ENCODE peak calls at places on chromosomes 1 and 21, in nine cellular contexts. H is kidney glomerular epithelial cell; C is right cardiac atrium; N is D341Med; Q is ovary; F is stimulated activated CD8-positive, alpha-beta memory T cell treated with anti-CD3 and anti-CD28 coated beads, Interleukin-12 subunit alpha, Interleukin-12 subunit beta, amount 100 ng/mL, for 1 hour; S is hypothalamus; K is activated CD8-positive, alpha-beta memory T cell treated with anti-CD3 and anti-CD28 coated beads, Interleukin-2, amount 50 U/mL, for 48 hours; M is fibroblast of mammary gland. Y is an unnamed sample.

GRCh38 chr1:228778466-228778865 is 43.2 kb downstream of the RHOU start:
- DNase-seq in H (no peak), M (no peak), S (no peak), N (no peak), K (no peak), F (no peak), Q (no peak), C (no peak), Y (no peak)

GRCh38 chr21:44083631-44084291 is 23.4 kb upstream of the PWP2 start:
- DNase-seq in C (no peak), N (no peak), K (peak; percentile 78), S (no peak), M (no peak), H (no peak), Q (no peak), F (peak; percentile 39), Y (no peak)

GRCh38 chr1:232648316-232648715 is 18.4 kb upstream of the SIPA1L2 start:
- DNase-seq in F (no peak), H (no peak), K (no peak), M (peak; percentile 29), Q (no peak), C (no peak), S (no peak), N (no peak), Y (no peak)

GRCh38 chr1:89833183-89834077 is 12.6 kb downstream of the LRRC8D start:
- DNase-seq in M (no peak), K (no peak), N (no peak), F (no peak), H (no peak), S (peak; percentile 47), Q (no peak), C (no peak), Y (no peak)

GRCh38 chr21:32653326-32653901 is 41.2 kb upstream of the CFAP298 start:
- DNase-seq in M (peak; percentile 26), C (no peak), H (peak; percentile 28), N (peak; percentile 71), F (no peak), S (no peak), K (no peak), Q (no peak), Y (no peak)

GRCh38 chr1:184861755-184862336 is 107.2 kb upstream of the EDEM3 start:
- DNase-seq in H (no peak), S (no peak), N (no peak), C (no peak), Q (no peak), F (no peak), M (no peak), K (no peak), Y (no peak)

GRCh38 chr1:21265644-21266043 is 24.6 kb downstream of the ECE1 start:
- DNase-seq in C (no peak), Q (no peak), K (no peak), F (no peak), H (no peak), M (no peak), S (no peak), N (no peak), Y (no peak)

GRCh38 chr1:98119793-98120192 is 199.0 kb upstream of the DPYD start:
- DNase-seq in S (no peak), K (no peak), M (peak; percentile 17), N (peak; percentile 33), H (peak; percentile 28), C (no peak), Q (no peak), F (no peak), Y (no peak)

GRCh38 chr1:89310505-89310904 is 37.8 kb upstream of the GBP5 start:
- DNase-seq in N (no peak), F (no peak), M (peak; percentile 28), C (no peak), Q (no peak), S (no peak), H (peak; percentile 7), K (no peak), Y (no peak)

GRCh38 chr1:156368889-156369684 is at the start of gene RHBG:
- DNase-seq in K (no peak), N (peak; percentile 46), H (peak; percentile 29), Q (peak; percentile 74), M (no peak), S (no peak), C (peak; percentile 74), F (no peak), Y (peak; percentile 16)

GRCh38 chr1:24555591-24556413 is at the start of gene NCMAP:
- DNase-seq in C (peak; percentile 62), Q (no peak), K (peak; percentile 65), N (no peak), F (peak; percentile 26), H (no peak), M (no peak), S (no peak), Y (peak; percentile 23)

GRCh38 chr1:54685335-54685905 is 30.2 kb upstream of the TTC4 start:
- DNase-seq in F (no peak), N (no peak), Q (no peak), H (no peak), M (no peak), S (no peak), K (no peak), C (no peak), Y (no peak)

GRCh38 chr1:33424205-33424604 is 6.7 kb downstream of the PHC2 start:
- DNase-seq in S (no peak), M (no peak), F (no peak), H (peak; percentile 59), C (no peak), K (no peak), Q (no peak), N (no peak), Y (no peak)

GRCh38 chr1:111739984-111740765 is 980 bp upstream of the INKA2 start:
- DNase-seq in S (peak; percentile 70), N (peak; percentile 74), M (peak; percentile 57), Q (peak; percentile 80), H (peak; percentile 32), K (peak; percentile 64), F (no peak), C (peak; percentile 91), Y (peak; percentile 75)

GRCh38 chr1:20153000-20153418 is 13.9 kb downstream of the PLA2G2F start:
- DNase-seq in K (no peak), M (no peak), F (no peak), C (peak; percentile 80), N (peak; percentile 15), Q (no peak), S (peak; percentile 74), H (no peak), Y (peak; percentile 49)

GRCh38 chr1:77889240-77889637 is 815 bp downstream of the NEXN start:
- DNase-seq in N (no peak), H (peak; percentile 78), M (peak; percentile 76), Q (no peak), S (no peak), K (no peak), C (no peak), F (no peak), Y (no peak)

GRCh38 chr1:109788695-109789521 is 25.2 kb upstream of the EPS8L3 start:
- DNase-seq in Q (no peak), N (no peak), H (no peak), C (no peak), S (no peak), K (peak; percentile 53), M (no peak), F (no peak), Y (no peak)

GRCh38 chr21:41827951-41828883 is 50.9 kb downstream of the PRDM15 start:
- DNase-seq in M (no peak), H (no peak), K (no peak), F (no peak), Q (no peak), C (peak; percentile 39), N (no peak), S (no peak), Y (no peak)

GRCh38 chr1:113542221-113542701 is 151.9 kb downstream of the MAGI3 start:
- DNase-seq in Q (no peak), N (no peak), S (no peak), C (no peak), M (peak; percentile 93), K (no peak), F (no peak), H (peak; percentile 35), Y (no peak)

GRCh38 chr1:25676488-25676887 is 59.9 kb downstream of the MAN1C1 start:
- DNase-seq in M (no peak), H (peak; percentile 18), S (no peak), Q (no peak), C (peak; percentile 68), F (no peak), K (no peak), N (no peak), Y (no peak)

GRCh38 chr1:43352351-43352705 is 6.5 kb upstream of the CDC20 start:
- DNase-seq in H (no peak), K (no peak), N (no peak), C (no peak), S (no peak), Q (no peak), M (no peak), F (no peak), Y (no peak)

GRCh38 chr1:17671314-17671705 is 83.8 kb upstream of the ACTL8 start:
- DNase-seq in K (no peak), H (no peak), N (no peak), S (peak; percentile 29), F (no peak), M (no peak), C (no peak), Q (no peak), Y (no peak)

GRCh38 chr1:192986110-192986747 is 72.9 kb downstream of the UCHL5 start:
- DNase-seq in F (no peak), C (no peak), N (no peak), Q (no peak), S (no peak), M (peak; percentile 66), K (peak; percentile 80), H (no peak), Y (no peak)

GRCh38 chr21:32360401-32360981 is 32.3 kb downstream of the URB1 start:
- DNase-seq in F (no peak), Q (no peak), C (no peak), S (no peak), K (peak; percentile 18), M (no peak), H (no peak), N (no peak), Y (no peak)

GRCh38 chr1:59685666-59686065 is 129.1 kb upstream of the HOOK1 start:
- DNase-seq in F (no peak), K (no peak), C (no peak), N (no peak), Q (no peak), S (no peak), H (no peak), M (no peak), Y (no peak)

GRCh38 chr1:86018311-86018923 is 138.2 kb downstream of the COL24A1 start:
- DNase-seq in N (peak; percentile 44), K (no peak), C (no peak), S (no peak), F (no peak), M (peak; percentile 26), H (peak; percentile 11), Q (no peak), Y (no peak)

GRCh38 chr1:226976671-226977287 is 36.7 kb downstream of the COQ8A start:
- DNase-seq in F (no peak), M (no peak), H (no peak), Q (no peak), N (no peak), K (no peak), S (no peak), C (no peak), Y (no peak)

GRCh38 chr1:158272681-158273080 is 17.0 kb upstream of the CD1C start:
- DNase-seq in H (no peak), S (no peak), C (no peak), N (no peak), F (no peak), M (no peak), Q (no peak), K (no peak), Y (no peak)

GRCh38 chr1:19344372-19344810 is 32.3 kb downstream of the SLC66A1 start:
- DNase-seq in K (peak; percentile 77), Q (peak; percentile 79), N (peak; percentile 88), H (no peak), C (peak; percentile 86), F (peak; percentile 15), S (peak; percentile 28), M (peak; percentile 50), Y (peak; percentile 59)

GRCh38 chr1:30043731-30044408 is 679.5 kb downstream of the MATN1 start:
- DNase-seq in H (no peak), S (no peak), F (no peak), K (no peak), N (no peak), M (no peak), Q (no peak), C (no peak), Y (no peak)